ENCODE peak calls at places on chromosome 7, in six cellular contexts. One of them, this sample, is unnamed.

GRCh38 chr7:76262683-76263402 is 39.6 kb upstream of the HSPB1 start:
- DNase-seq in A673: peak
- DNase-seq in Caco-2: peak
- DNase-seq in ovary: peak
- DNase-seq in vagina: no peak
- DNase-seq in psoas muscle: no peak
- DNase-seq in this sample: no peak

GRCh38 chr7:135672560-135673359 is 10.4 kb downstream of the STMP1 start:
- DNase-seq in ovary: peak
- DNase-seq in vagina: no peak
- DNase-seq in psoas muscle: no peak
- DNase-seq in Caco-2: peak
- DNase-seq in A673: peak
- DNase-seq in this sample: no peak

GRCh38 chr7:34463830-34464229 is 194.2 kb upstream of the NPSR1 start:
- DNase-seq in A673: no peak
- DNase-seq in vagina: no peak
- DNase-seq in Caco-2: peak
- DNase-seq in ovary: no peak
- DNase-seq in psoas muscle: no peak
- DNase-seq in this sample: no peak

GRCh38 chr7:13111230-13111629 is 423.8 kb downstream of the ARL4A start:
- DNase-seq in ovary: no peak
- DNase-seq in A673: no peak
- DNase-seq in Caco-2: no peak
- DNase-seq in psoas muscle: no peak
- DNase-seq in vagina: no peak
- DNase-seq in this sample: no peak

GRCh38 chr7:68470836-68471235 is 1127.4 kb upstream of the AUTS2 start:
- DNase-seq in ovary: no peak
- DNase-seq in A673: no peak
- DNase-seq in psoas muscle: no peak
- DNase-seq in vagina: no peak
- DNase-seq in Caco-2: no peak
- DNase-seq in this sample: no peak

GRCh38 chr7:137986252-137987010 is 15.5 kb downstream of the CREB3L2 start:
- DNase-seq in vagina: no peak
- DNase-seq in ovary: peak
- DNase-seq in psoas muscle: no peak
- DNase-seq in Caco-2: no peak
- DNase-seq in A673: no peak
- DNase-seq in this sample: no peak

GRCh38 chr7:105141068-105141467 is 127.1 kb downstream of the KMT2E start:
- DNase-seq in vagina: no peak
- DNase-seq in Caco-2: peak
- DNase-seq in A673: peak
- DNase-seq in ovary: no peak
- DNase-seq in psoas muscle: no peak
- DNase-seq in this sample: no peak

GRCh38 chr7:114508096-114508495 is 93.5 kb downstream of the FOXP2 start:
- DNase-seq in vagina: no peak
- DNase-seq in ovary: no peak
- DNase-seq in Caco-2: no peak
- DNase-seq in A673: no peak
- DNase-seq in psoas muscle: no peak
- DNase-seq in this sample: no peak

GRCh38 chr7:91565499-91566331 is 301.5 kb downstream of the FZD1 start:
- DNase-seq in vagina: no peak
- DNase-seq in A673: no peak
- DNase-seq in Caco-2: no peak
- DNase-seq in ovary: peak
- DNase-seq in psoas muscle: no peak
- DNase-seq in this sample: no peak

GRCh38 chr7:125195156-125195555 is 265.5 kb upstream of the POT1 start:
- DNase-seq in Caco-2: no peak
- DNase-seq in ovary: no peak
- DNase-seq in vagina: no peak
- DNase-seq in A673: no peak
- DNase-seq in psoas muscle: no peak
- DNase-seq in this sample: no peak

GRCh38 chr7:2649139-2649838 is 17.5 kb downstream of the TTYH3 start:
- DNase-seq in A673: no peak
- DNase-seq in vagina: no peak
- DNase-seq in Caco-2: no peak
- DNase-seq in psoas muscle: no peak
- DNase-seq in ovary: no peak
- DNase-seq in this sample: no peak

GRCh38 chr7:24978837-24979469 is 1.0 kb downstream of the OSBPL3 start:
- DNase-seq in ovary: no peak
- DNase-seq in psoas muscle: peak
- DNase-seq in Caco-2: peak
- DNase-seq in A673: peak
- DNase-seq in vagina: no peak
- DNase-seq in this sample: no peak

GRCh38 chr7:140230862-140231778 is 54.3 kb upstream of the KDM7A start:
- DNase-seq in ovary: no peak
- DNase-seq in psoas muscle: peak
- DNase-seq in A673: peak
- DNase-seq in Caco-2: peak
- DNase-seq in vagina: no peak
- DNase-seq in this sample: no peak

GRCh38 chr7:110803602-110804143 is 287.3 kb upstream of the LRRN3 start:
- DNase-seq in ovary: no peak
- DNase-seq in A673: no peak
- DNase-seq in vagina: no peak
- DNase-seq in psoas muscle: no peak
- DNase-seq in Caco-2: no peak
- DNase-seq in this sample: no peak

GRCh38 chr7:110797656-110798055 is 293.3 kb upstream of the LRRN3 start:
- DNase-seq in Caco-2: no peak
- DNase-seq in vagina: no peak
- DNase-seq in psoas muscle: no peak
- DNase-seq in A673: no peak
- DNase-seq in ovary: no peak
- DNase-seq in this sample: no peak

GRCh38 chr7:110804501-110804900 is 286.4 kb upstream of the LRRN3 start:
- DNase-seq in Caco-2: no peak
- DNase-seq in A673: no peak
- DNase-seq in psoas muscle: no peak
- DNase-seq in vagina: no peak
- DNase-seq in ovary: no peak
- DNase-seq in this sample: no peak

GRCh38 chr7:110801502-110801901 is 289.4 kb upstream of the LRRN3 start:
- DNase-seq in ovary: no peak
- DNase-seq in psoas muscle: no peak
- DNase-seq in A673: no peak
- DNase-seq in Caco-2: no peak
- DNase-seq in vagina: no peak
- DNase-seq in this sample: no peak

DNA sequence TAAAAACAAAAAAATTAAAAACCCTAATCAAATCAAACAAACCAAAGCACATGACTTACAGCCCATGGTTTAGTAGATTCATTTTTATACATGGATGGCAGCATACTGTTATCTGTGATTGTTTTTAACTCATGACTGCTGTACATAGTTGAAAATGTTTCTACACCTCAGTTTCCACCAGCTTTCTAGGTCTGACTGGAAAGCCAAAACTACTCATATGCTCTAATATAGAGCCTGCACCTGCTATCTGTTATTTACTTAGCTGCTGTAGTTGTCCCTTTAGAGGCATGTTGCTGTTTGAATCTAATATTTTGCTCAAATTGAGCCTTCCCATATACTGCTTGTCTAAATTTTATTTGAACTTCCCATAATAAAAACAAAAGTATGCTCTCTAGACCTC is 289.9 kb upstream of the LRRN3 start:
- DNase-seq in psoas muscle: no peak
- DNase-seq in ovary: no peak
- DNase-seq in vagina: no peak
- DNase-seq in Caco-2: no peak
- DNase-seq in A673: no peak
- DNase-seq in this sample: no peak
- TF ChIP-seq CTCF in psoas muscle: no peak
- TF ChIP-seq CTCF in ovary: no peak
- TF ChIP-seq CTCF in vagina: no peak
- TF ChIP-seq CTCF in Caco-2: no peak
- TF ChIP-seq CTCF in A673: no peak
- TF ChIP-seq CTCF in this sample: no peak

GRCh38 chr7:103148131-103148993 is 537 bp downstream of the NAPEPLD start:
- DNase-seq in vagina: no peak
- DNase-seq in ovary: no peak
- DNase-seq in Caco-2: no peak
- DNase-seq in psoas muscle: no peak
- DNase-seq in A673: no peak
- DNase-seq in this sample: no peak
- H3K4me3 ChIP-seq in vagina: peak
- H3K4me3 ChIP-seq in ovary: peak
- H3K4me3 ChIP-seq in Caco-2: peak
- H3K4me3 ChIP-seq in psoas muscle: peak
- H3K4me3 ChIP-seq in A673: peak
- H3K4me3 ChIP-seq in this sample: peak

GRCh38 chr7:42745357-42746022 is 166.4 kb downstream of the C7orf25 start:
- DNase-seq in A673: peak
- DNase-seq in psoas muscle: peak
- DNase-seq in Caco-2: peak
- DNase-seq in ovary: peak
- DNase-seq in vagina: no peak
- DNase-seq in this sample: no peak
- TF ChIP-seq CTCF in A673: peak
- TF ChIP-seq CTCF in psoas muscle: peak
- TF ChIP-seq CTCF in Caco-2: peak
- TF ChIP-seq CTCF in ovary: no peak
- TF ChIP-seq CTCF in vagina: no peak
- TF ChIP-seq CTCF in this sample: no peak

DNA sequence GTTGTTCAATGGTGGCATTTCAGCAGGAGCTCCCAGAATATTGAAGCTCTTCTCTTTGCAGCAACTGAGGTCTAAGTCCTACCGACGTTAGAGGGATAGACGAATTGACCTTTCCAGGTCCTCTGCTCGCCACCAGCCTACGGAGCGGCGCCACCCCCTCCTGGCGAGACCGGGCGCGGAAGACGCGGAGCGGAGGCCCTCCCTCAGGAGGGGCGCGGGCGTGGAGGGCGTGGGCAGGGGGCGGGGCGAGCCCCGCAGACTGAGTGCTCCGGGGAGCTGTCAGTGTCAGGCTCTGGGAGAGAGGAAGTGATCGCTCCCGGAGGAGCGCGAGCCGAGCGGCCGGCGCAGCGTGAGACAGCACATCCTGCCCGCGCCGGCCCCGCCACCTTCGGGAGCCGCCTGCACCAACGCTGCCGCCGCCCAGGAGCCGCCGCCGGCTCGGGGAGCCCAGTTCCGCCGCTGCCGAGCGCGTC is at the start of gene DYNC1I1:
- DNase-seq in ovary: peak
- DNase-seq in vagina: no peak
- DNase-seq in psoas muscle: peak
- DNase-seq in Caco-2: peak
- DNase-seq in A673: peak
- DNase-seq in this sample: no peak
- H3K4me3 ChIP-seq in ovary: peak
- H3K4me3 ChIP-seq in vagina: peak
- H3K4me3 ChIP-seq in psoas muscle: peak
- H3K4me3 ChIP-seq in Caco-2: peak
- H3K4me3 ChIP-seq in A673: peak
- H3K4me3 ChIP-seq in this sample: peak

GRCh38 chr7:1045038-1045726 is 836 bp downstream of the GPR146 start:
- DNase-seq in psoas muscle: no peak
- DNase-seq in vagina: no peak
- DNase-seq in A673: no peak
- DNase-seq in Caco-2: no peak
- DNase-seq in ovary: no peak
- DNase-seq in this sample: no peak
- TF ChIP-seq CTCF in psoas muscle: no peak
- TF ChIP-seq CTCF in vagina: no peak
- TF ChIP-seq CTCF in A673: no peak
- TF ChIP-seq CTCF in Caco-2: no peak
- TF ChIP-seq CTCF in ovary: no peak
- TF ChIP-seq CTCF in this sample: no peak

DNA sequence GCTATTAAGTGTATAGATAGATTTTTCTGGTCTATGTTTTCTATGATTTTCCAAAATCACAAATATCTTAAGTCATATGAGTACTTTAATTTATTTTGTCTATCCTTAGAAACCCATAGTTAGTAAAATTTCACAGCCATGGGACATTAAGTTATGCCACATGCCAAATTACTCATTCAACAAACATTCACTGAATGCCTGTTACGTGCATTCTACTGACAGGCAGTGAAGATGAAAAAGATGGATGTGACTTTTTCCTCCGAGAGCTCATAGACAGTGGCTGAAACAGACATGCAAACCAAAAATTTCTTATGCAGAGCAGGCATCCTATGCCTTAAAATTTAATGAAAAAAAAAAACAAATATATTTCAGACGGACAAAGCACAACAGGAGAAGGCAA is 84.9 kb downstream of the CHRM2 start:
- DNase-seq in vagina: no peak
- DNase-seq in psoas muscle: no peak
- DNase-seq in Caco-2: no peak
- DNase-seq in ovary: no peak
- DNase-seq in A673: no peak
- DNase-seq in this sample: no peak
- H3K4me3 ChIP-seq in vagina: no peak
- H3K4me3 ChIP-seq in psoas muscle: no peak
- H3K4me3 ChIP-seq in Caco-2: no peak
- H3K4me3 ChIP-seq in ovary: no peak
- H3K4me3 ChIP-seq in A673: no peak
- H3K4me3 ChIP-seq in this sample: no peak

GRCh38 chr7:48087349-48087748 is 1.7 kb upstream of the UPP1 start:
- DNase-seq in A673: no peak
- DNase-seq in ovary: no peak
- DNase-seq in psoas muscle: no peak
- DNase-seq in vagina: peak
- DNase-seq in Caco-2: no peak
- DNase-seq in this sample: no peak
- TF ChIP-seq CTCF in A673: no peak
- TF ChIP-seq CTCF in ovary: no peak
- TF ChIP-seq CTCF in psoas muscle: no peak
- TF ChIP-seq CTCF in vagina: no peak
- TF ChIP-seq CTCF in Caco-2: no peak
- TF ChIP-seq CTCF in this sample: no peak